ENCODE peak calls at places on chromosomes 7 and 10, in eight cellular contexts. N is fibroblast of lung; Y is activated naive CD4-positive, alpha-beta T cell; B is activated CD8-positive, alpha-beta memory T cell treated with anti-CD3 and anti-CD28 coated beads for 24 hours; H is T-helper 2 cell; L is NCI-H510A treated with DMSO at 0.1 percent for 48 hours; E is NCI-H69; C is stimulated activated CD4-positive, alpha-beta T cell treated with anti-CD3 and anti-CD28 coated beads, Interleukin-2, amount 100 ng/mL, for 48 hours. M is an unnamed sample.

GRCh38 chr10:21715531-21716195 is 181.6 kb downstream of the MLLT10 start:
- DNase-seq in H (no peak), L (no peak), Y (no peak), C (no peak), E (no peak), B (no peak), N (peak), M (no peak)

GRCh38 chr7:107372298-107372697 is 97.6 kb upstream of the GPR22 start:
- DNase-seq in L (no peak), E (no peak), H (no peak), B (no peak), C (no peak), Y (no peak), N (peak), M (no peak)

GRCh38 chr7:101075646-101076045 is 9.6 kb upstream of the TRIM56 start:
- DNase-seq in H (no peak), L (no peak), N (no peak), Y (no peak), B (no peak), E (no peak), C (no peak), M (no peak)

GRCh38 chr10:124025638-124026336 is 67.6 kb downstream of the CHST15 start:
- DNase-seq in C (no peak), B (no peak), L (no peak), E (peak), N (peak), H (no peak), Y (no peak), M (no peak)

GRCh38 chr7:129421717-129422250 is 12.4 kb upstream of the STRIP2 start:
- DNase-seq in N (no peak), C (no peak), E (no peak), Y (no peak), B (no peak), L (no peak), H (no peak), M (no peak)

GRCh38 chr7:116977172-116977571 is 23.9 kb downstream of the ST7 start:
- DNase-seq in B (no peak), Y (no peak), N (peak), L (no peak), H (no peak), E (no peak), C (no peak), M (no peak)

GRCh38 chr10:114308470-114309110 is 69.5 kb downstream of the VWA2 start:
- DNase-seq in H (peak), B (no peak), E (peak), N (no peak), C (no peak), Y (no peak), L (no peak), M (no peak)

GRCh38 chr7:18163091-18163490 is 135.4 kb upstream of the PRPS1L1 start:
- DNase-seq in N (peak), Y (no peak), B (no peak), E (peak), H (no peak), L (no peak), C (no peak), M (no peak)

GRCh38 chr10:80554050-80554449 is 16.3 kb downstream of the SH2D4B start:
- DNase-seq in H (no peak), C (no peak), Y (no peak), E (no peak), N (no peak), L (no peak), B (no peak), M (no peak)

GRCh38 chr10:79104264-79104954 is 35.6 kb downstream of the ZMIZ1 start:
- DNase-seq in E (peak), N (peak), H (peak), B (no peak), L (no peak), C (no peak), Y (no peak), M (no peak)

GRCh38 chr7:27185708-27186449 is 847 bp upstream of the HOXA11 start:
- DNase-seq in E (peak), Y (no peak), L (no peak), H (no peak), C (no peak), B (peak), N (no peak), M (peak)

GRCh38 chr7:132683967-132684690 is 107.9 kb upstream of the PLXNA4 start:
- DNase-seq in C (no peak), H (no peak), B (no peak), L (no peak), N (no peak), Y (no peak), E (no peak), M (no peak)

GRCh38 chr7:77367976-77368375 is 48.2 kb downstream of the GSAP start:
- DNase-seq in E (peak), B (no peak), L (no peak), C (no peak), H (no peak), N (no peak), Y (no peak), M (no peak)